ENCODE peak calls at places on chromosomes 12 and 14, in six cellular contexts. R is heart right ventricle, U is HAP-1, B is caudate nucleus, I is left ventricle myocardium superior, N is occipital lobe. V is an unnamed sample.

GRCh38 chr14:35480119-35480769 is 53.7 kb upstream of the INSM2 start:
- DNase-seq in R (no peak), U (peak), B (no peak), N (no peak), I (no peak), V (no peak)

GRCh38 chr12:55965941-55966407 is at the start of gene PMEL:
- DNase-seq in B (no peak), U (no peak), N (no peak), R (no peak), I (no peak), V (no peak)

GRCh38 chr12:104443008-104443407 is 13.7 kb upstream of the CHST11 start:
- DNase-seq in R (no peak), U (no peak), I (no peak), N (no peak), B (no peak), V (no peak)

GRCh38 chr12:92955997-92956663 is 27.0 kb upstream of the EEA1 start:
- DNase-seq in I (no peak), N (no peak), B (no peak), R (no peak), U (no peak), V (no peak)

GRCh38 chr12:124337628-124338027 is 42.7 kb downstream of the RFLNA start:
- DNase-seq in R (no peak), U (no peak), N (no peak), I (no peak), B (no peak), V (no peak)

GRCh38 chr12:2582631-2583616 is 211.8 kb upstream of the FKBP4 start:
- DNase-seq in I (peak), U (peak), B (no peak), N (peak), R (peak), V (peak)

GRCh38 chr12:51217968-51218606 is at the start of gene POU6F1:
- DNase-seq in R (peak), U (peak), B (peak), I (peak), N (peak), V (peak)

GRCh38 chr14:94080606-94081385 is at the start of the genes DDX24 and IFI27L1:
- DNase-seq in R (peak), N (peak), B (peak), I (peak), U (peak), V (peak)

GRCh38 chr12:104342635-104343249 is 39.2 kb downstream of the EID3 start:
- DNase-seq in B (no peak), I (no peak), R (no peak), N (no peak), U (no peak), V (no peak)

GRCh38 chr14:95313707-95314106 is 6.0 kb downstream of the CLMN start:
- DNase-seq in B (peak), U (no peak), N (no peak), I (peak), R (peak), V (no peak)

GRCh38 chr12:14618990-14619389 is 51.3 kb upstream of the PLBD1 start:
- DNase-seq in R (peak), B (no peak), I (no peak), U (no peak), N (no peak), V (no peak)

GRCh38 chr14:48936352-48936751 is 649.8 kb downstream of the RPS29 start:
- DNase-seq in R (no peak), U (no peak), I (no peak), B (no peak), N (peak), V (no peak)

GRCh38 chr12:6953417-6954315 is 2.5 kb downstream of the PTPN6 start:
- DNase-seq in U (no peak), I (peak), R (peak), N (no peak), B (no peak), V (no peak)

GRCh38 chr12:72277415-72277814 is 5.2 kb downstream of the TRHDE start:
- DNase-seq in B (no peak), R (no peak), I (no peak), N (no peak), U (no peak), V (no peak)

GRCh38 chr14:31950760-31951637 is 126.1 kb upstream of the ARHGAP5 start:
- DNase-seq in N (no peak), I (peak), U (peak), B (no peak), R (peak), V (no peak)

GRCh38 chr12:14959126-14959440 is 2.3 kb downstream of the ARHGDIB start:
- DNase-seq in I (no peak), B (no peak), N (no peak), R (no peak), U (no peak), V (no peak)

GRCh38 chr12:52977195-52977594 is 28.3 kb downstream of the KRT18 start:
- DNase-seq in B (no peak), U (no peak), R (no peak), I (no peak), N (no peak), V (no peak)

GRCh38 chr14:44988694-44989093 is 26.7 kb downstream of the TOGARAM1 start:
- DNase-seq in N (no peak), R (peak), B (no peak), U (no peak), I (peak), V (no peak)

GRCh38 chr14:33916663-33917565 is 34.0 kb downstream of the EGLN3 start:
- DNase-seq in U (no peak), N (no peak), B (no peak), I (no peak), R (peak), V (no peak)

GRCh38 chr14:104585966-104586702 is 6.6 kb downstream of the C14orf180 start:
- DNase-seq in N (no peak), R (peak), U (no peak), B (no peak), I (peak), V (no peak)

GRCh38 chr12:92973614-92974013 is 44.5 kb upstream of the EEA1 start:
- DNase-seq in N (no peak), B (no peak), R (no peak), U (no peak), I (no peak), V (no peak)

GRCh38 chr12:77130193-77130592 is 64.8 kb upstream of the E2F7 start:
- DNase-seq in N (no peak), B (no peak), I (no peak), U (no peak), R (no peak), V (no peak)

GRCh38 chr12:107320929-107321618 is 227.7 kb upstream of the CRY1 start:
- DNase-seq in N (peak), R (no peak), U (no peak), I (peak), B (no peak), V (no peak)

GRCh38 chr14:30450620-30451019 is 108.3 kb upstream of the G2E3 start:
- DNase-seq in B (no peak), R (no peak), U (no peak), N (no peak), I (no peak), V (no peak)

GRCh38 chr12:123478762-123479161 is 20.8 kb downstream of the SNRNP35 start:
- DNase-seq in I (peak), N (peak), U (no peak), B (peak), R (peak), V (no peak)

GRCh38 chr12:47808049-47808448 is 11.7 kb downstream of the HDAC7 start:
- DNase-seq in N (no peak), I (peak), U (no peak), R (peak), B (no peak), V (no peak)

GRCh38 chr12:112354399-112354798 is 27.8 kb downstream of the HECTD4 start:
- DNase-seq in N (no peak), U (no peak), B (no peak), I (no peak), R (no peak), V (no peak)

GRCh38 chr14:102474934-102475333 is 34.6 kb downstream of the ANKRD9 start:
- DNase-seq in B (peak), N (peak), I (peak), R (peak), U (no peak), V (no peak)

GRCh38 chr12:88111074-88111652 is 30.7 kb downstream of the CEP290 start:
- DNase-seq in U (peak), N (no peak), I (no peak), R (no peak), B (no peak), V (no peak)

GRCh38 chr12:65182012-65182739 is 12.8 kb downstream of the LEMD3 start:
- DNase-seq in I (no peak), U (no peak), B (no peak), N (no peak), R (no peak), V (no peak)

GRCh38 chr12:126055521-126055920 is 990.3 kb downstream of the AACS start:
- DNase-seq in I (no peak), U (no peak), N (no peak), R (no peak), B (no peak), V (no peak)

GRCh38 chr12:1799882-1800645 is 20.3 kb upstream of the LRTM2 start:
- DNase-seq in R (no peak), N (no peak), U (no peak), I (no peak), B (no peak), V (no peak)

GRCh38 chr12:12891646-12892355 is 439 bp downstream of the GPRC5A start:
- DNase-seq in U (no peak), R (no peak), N (no peak), I (no peak), B (no peak), V (no peak)

GRCh38 chr12:51395283-51396230 is 4.4 kb upstream of the GALNT6 start:
- DNase-seq in B (no peak), I (no peak), R (no peak), U (no peak), N (no peak), V (no peak)

GRCh38 chr12:128918481-128918880 is 65.2 kb downstream of the GLT1D1 start:
- DNase-seq in B (no peak), N (no peak), U (no peak), I (no peak), R (no peak), V (no peak)

GRCh38 chr12:119016715-119017114 is 35.4 kb downstream of the SRRM4 start:
- DNase-seq in U (no peak), N (no peak), I (no peak), B (no peak), R (no peak), V (no peak)

GRCh38 chr12:101839324-101840283 is 8.8 kb upstream of the GNPTAB start:
- DNase-seq in B (peak), U (peak), R (peak), N (peak), I (no peak), V (no peak)

V was measured in osteocyte.